ENCODE peak calls at places on chromosome 17, in seven cellular contexts. C, S, X, H, F, L and W are unnamed samples.

GRCh38 chr17:83089322-83090156 is 10.1 kb downstream of the METRNL start:
- DNase-seq in X (no peak), F (no peak), C (no peak), L (peak; percentile 50), H (no peak), S (no peak), W (no peak)

GRCh38 chr17:1997146-1997586 is 28.0 kb downstream of the RTN4RL1 start:
- DNase-seq in S (no peak), L (no peak), X (no peak), C (no peak), H (no peak), F (no peak), W (no peak)

GRCh38 chr17:12627776-12628491 is 37.8 kb upstream of the MYOCD start:
- DNase-seq in H (peak; percentile 43), C (no peak), L (no peak), X (no peak), S (no peak), F (no peak), W (no peak)

GRCh38 chr17:43584666-43585102 is 38.5 kb upstream of the ETV4 start:
- DNase-seq in X (no peak), L (peak; percentile 55), H (no peak), S (no peak), C (no peak), F (no peak), W (no peak)

GRCh38 chr17:18109935-18110334 is 1.4 kb downstream of the MYO15A start:
- DNase-seq in C (no peak), F (no peak), S (no peak), H (no peak), L (no peak), X (no peak), W (no peak)

GRCh38 chr17:41863074-41863843 is 2.0 kb downstream of the KLHL11 start:
- DNase-seq in F (no peak), L (no peak), H (no peak), S (no peak), C (peak; percentile 28), X (no peak), W (no peak)

GRCh38 chr17:17780941-17781590 is 55.7 kb downstream of the SREBF1 start:
- DNase-seq in H (peak; percentile 38), F (peak; percentile 54), L (no peak), S (no peak), C (peak; percentile 88), X (no peak), W (no peak)

GRCh38 chr17:64773836-64774761 is 112.0 kb upstream of the SMURF2 start:
- DNase-seq in C (peak; percentile 71), F (peak; percentile 71), S (peak; percentile 78), L (peak; percentile 60), X (peak; percentile 95), H (peak; percentile 57), W (peak; percentile 70)

GRCh38 chr17:35224436-35224835 is 18.4 kb upstream of the SLFN5 start:
- DNase-seq in L (peak; percentile 16), S (no peak), X (no peak), C (no peak), F (no peak), H (no peak), W (no peak)

GRCh38 chr17:13986855-13987254 is 82.4 kb upstream of the COX10 start:
- DNase-seq in X (no peak), L (no peak), S (no peak), C (no peak), F (no peak), H (no peak), W (no peak)

GRCh38 chr17:56142325-56142724 is 10.9 kb upstream of the ANKFN1 start:
- DNase-seq in H (peak; percentile 61), L (peak; percentile 94), F (no peak), S (no peak), C (no peak), X (no peak), W (no peak)

GRCh38 chr17:17177186-17177585 is 28.9 kb downstream of the PLD6 start:
- DNase-seq in H (no peak), S (no peak), F (no peak), X (no peak), L (no peak), C (no peak), W (no peak)

GRCh38 chr17:43105146-43105545 is 20.0 kb downstream of the BRCA1 start:
- DNase-seq in X (no peak), S (no peak), F (no peak), H (no peak), L (no peak), C (no peak), W (no peak)

GRCh38 chr17:19728114-19728495 is 11.7 kb upstream of the SLC47A2 start:
- DNase-seq in X (no peak), S (no peak), F (peak; percentile 88), L (peak; percentile 83), C (no peak), H (peak; percentile 72), W (no peak)

GRCh38 chr17:67449065-67449464 is 72.0 kb downstream of the PITPNC1 start:
- DNase-seq in L (no peak), F (no peak), X (no peak), S (no peak), H (no peak), C (no peak), W (no peak)

GRCh38 chr17:753407-753806 is 1.3 kb upstream of the GEMIN4 start:
- DNase-seq in C (no peak), X (no peak), H (no peak), S (no peak), L (no peak), F (no peak), W (no peak)

GRCh38 chr17:70848785-70849184 is 679.5 kb downstream of the KCNJ2 start:
- DNase-seq in C (no peak), S (no peak), L (peak; percentile 37), F (no peak), H (peak; percentile 61), X (no peak), W (no peak)

GRCh38 chr17:67353929-67354557 is 12.3 kb downstream of the PSMD12 start:
- DNase-seq in S (no peak), H (no peak), F (no peak), L (no peak), X (no peak), C (no peak), W (no peak)

GRCh38 chr17:62628845-62629555 is 1.5 kb downstream of the MRC2 start:
- DNase-seq in F (peak; percentile 90), L (peak; percentile 76), X (no peak), S (peak; percentile 10), H (peak; percentile 57), C (peak; percentile 54), W (no peak)

GRCh38 chr17:82098939-82099765 is 1.1 kb upstream of the FASN start:
- DNase-seq in F (no peak), H (no peak), S (no peak), L (no peak), X (no peak), C (peak; percentile 56), W (peak; percentile 88)

GRCh38 chr17:27471321-27472269 is 15.3 kb downstream of the KSR1 start:
- DNase-seq in S (no peak), X (peak; percentile 41), F (no peak), L (peak; percentile 43), C (no peak), H (no peak), W (no peak)
- H4K20me1 ChIP-seq in S (peaks cover 16% of the 10 kb centered on the region), X (no peaks in the 10 kb centered on the region), F (no peaks in the 10 kb centered on the region), L (no peaks in the 10 kb centered on the region), C (peaks cover 39% of the 10 kb centered on the region), H (peaks cover 2% of the 10 kb centered on the region), W (no peaks in the 10 kb centered on the region)

GRCh38 chr17:75373290-75373689 is 32.2 kb downstream of the GRB2 start:
- DNase-seq in L (no peak), X (no peak), S (no peak), H (no peak), F (no peak), C (no peak), W (no peak)
- H4K20me1 ChIP-seq in L (peaks cover 10% of the 10 kb centered on the region), X (peaks cover 27% of the 10 kb centered on the region), S (peaks cover 19% of the 10 kb centered on the region), H (peaks cover 6% of the 10 kb centered on the region), F (peaks cover 81% of the 10 kb centered on the region), C (peaks cover 65% of the 10 kb centered on the region), W (peaks cover 45% of the 10 kb centered on the region)

GRCh38 chr17:46193626-46194392 is 580 bp upstream of the KANSL1 start:
- DNase-seq in X (peak; percentile 89), L (peak; percentile 100), H (peak; percentile 97), S (peak; percentile 98), F (peak; percentile 98), C (peak; percentile 97), W (peak; percentile 94)

GRCh38 chr17:46195939-46196338 is 2.7 kb upstream of the KANSL1 start:
- DNase-seq in H (no peak), F (no peak), X (no peak), C (no peak), L (no peak), S (no peak), W (no peak)

GRCh38 chr17:46193246-46193625 is at the start of gene KANSL1:
- DNase-seq in C (peak; percentile 99), X (peak; percentile 76), H (peak; percentile 94), L (peak; percentile 99), F (peak; percentile 99), S (peak; percentile 97), W (peak; percentile 96)

GRCh38 chr17:46195217-46195855 is 2.1 kb upstream of the KANSL1 start:
- DNase-seq in X (no peak), S (no peak), F (no peak), C (no peak), L (no peak), H (no peak), W (no peak)

DNA sequence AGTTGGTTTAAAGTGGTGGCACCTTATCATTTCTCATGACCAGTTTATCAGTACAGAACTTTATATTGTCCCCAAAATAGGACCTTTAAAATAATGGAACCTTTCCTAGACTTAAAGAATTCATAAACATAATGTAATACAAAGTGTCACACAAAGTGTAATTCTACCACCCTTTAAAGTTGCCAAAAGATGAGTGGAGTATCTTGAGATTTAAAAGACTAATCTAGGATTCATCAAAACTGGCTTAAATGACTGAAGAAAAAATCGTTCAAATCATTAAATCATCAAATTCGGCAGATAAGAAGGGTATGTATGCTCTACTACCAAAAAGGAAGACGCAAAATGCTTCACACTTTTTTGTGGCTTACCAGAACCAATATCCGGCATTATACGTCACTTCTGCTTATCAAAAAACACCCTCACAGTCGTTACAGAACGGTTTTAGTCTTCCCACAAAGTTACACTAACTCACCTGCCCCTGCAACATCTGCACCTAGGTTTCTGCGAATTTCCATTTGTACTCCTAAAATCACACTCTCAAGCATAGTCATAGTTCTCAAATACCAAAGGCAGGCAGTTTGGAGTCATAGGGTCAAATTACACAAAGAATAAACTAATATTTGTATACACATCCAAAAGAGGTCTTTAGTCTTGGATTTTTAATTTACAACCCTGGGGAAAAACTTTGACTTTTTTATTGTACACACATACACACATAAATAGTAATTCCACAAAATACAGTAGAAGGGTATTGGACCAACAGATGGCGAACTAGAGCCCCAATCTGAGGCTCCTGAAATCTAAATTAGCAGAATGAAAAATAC is 1.4 kb upstream of the KANSL1 start:
- DNase-seq in H (peak; percentile 80), C (peak; percentile 33), L (peak; percentile 81), F (peak; percentile 58), S (peak; percentile 54), X (peak; percentile 39), W (peak; percentile 73)
- H4K20me1 ChIP-seq in H (no peaks in the 10 kb centered on the region), C (peaks cover 51% of the 10 kb centered on the region), L (peaks cover 18% of the 10 kb centered on the region), F (peaks cover 49% of the 10 kb centered on the region), S (peaks cover 11% of the 10 kb centered on the region), X (peaks cover 28% of the 10 kb centered on the region), W (peaks cover 18% of the 10 kb centered on the region)

DNA sequence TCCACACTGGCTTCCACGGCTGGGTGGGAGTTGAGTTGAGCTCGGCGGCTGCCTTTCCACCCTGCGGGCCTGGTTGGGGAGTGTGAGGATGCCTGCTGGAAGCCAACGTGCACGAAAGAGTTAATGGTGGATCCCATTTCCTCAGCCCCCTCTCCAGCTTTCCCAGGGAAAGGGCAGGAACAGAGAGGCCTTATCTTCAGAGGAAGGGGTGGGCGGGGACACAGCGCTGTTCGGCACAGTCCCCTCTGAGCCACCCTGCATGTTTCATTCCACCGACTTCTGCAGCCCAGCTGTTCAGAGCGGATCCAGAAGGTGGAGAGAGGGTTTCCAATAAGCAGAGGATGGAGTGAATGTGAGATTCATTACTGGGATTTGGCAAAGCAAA is 295.3 kb downstream of the SEC14L1 start:
- DNase-seq in L (peak; percentile 39), X (no peak), S (no peak), F (peak; percentile 89), C (peak; percentile 77), H (peak; percentile 74), W (no peak)
- H4K20me1 ChIP-seq in L (peaks cover 7% of the 10 kb centered on the region), X (no peaks in the 10 kb centered on the region), S (peaks cover 60% of the 10 kb centered on the region), F (peaks cover 48% of the 10 kb centered on the region), C (peaks cover 90% of the 10 kb centered on the region), H (peaks cover 2% of the 10 kb centered on the region), W (no peaks in the 10 kb centered on the region)